ENCODE peak calls at places on chromosomes 5 and 9, in ten cellular contexts. Y is Right ventricle myocardium superior; G is HEK293T; X is GM23338; P is H54; M is body of pancreas; C is stimulated activated CD8-positive, alpha-beta memory T cell treated with anti-CD3 and anti-CD28 coated beads, Interleukin-4, amount 100 ng/mL, for 48 hours; T is A172; F is stimulated activated naive B cell treated with anti-CD40 and anti-IgM and Interleukin-4, amounts not matched to agents 10 μg/mL and 1 μg/mL and 100 μg/mL, for 72 hours; B is NCI-H187. A is an unnamed sample.

GRCh38 chr5:126939887-126940286 is 90.5 kb downstream of the MARCHF3 start:
- DNase-seq in Y (no peak), G (no peak), X (no peak), P (no peak), M (no peak), C (no peak), T (no peak), F (no peak), B (no peak), A (no peak)

GRCh38 chr9:138076650-138077009 is 199.0 kb downstream of the CACNA1B start:
- DNase-seq in Y (no peak), G (no peak), X (no peak), P (no peak), M (no peak), C (no peak), T (no peak), F (no peak), B (no peak), A (no peak)

GRCh38 chr5:132428811-132429440 is 59.4 kb downstream of the SLC22A5 start:
- DNase-seq in Y (no peak), G (no peak), X (no peak), P (no peak), M (no peak), C (peak), T (peak), F (no peak), B (no peak), A (no peak)

GRCh38 chr5:103938151-103938671 is 375.6 kb upstream of the NUDT12 start:
- DNase-seq in Y (no peak), G (no peak), X (no peak), P (no peak), M (no peak), C (no peak), T (peak), F (no peak), B (no peak), A (no peak)

GRCh38 chr5:65305913-65306312 is 175.8 kb downstream of the ADAMTS6 start:
- DNase-seq in Y (no peak), G (no peak), X (no peak), P (peak), M (no peak), C (no peak), T (no peak), F (no peak), B (no peak), A (no peak)

GRCh38 chr5:16486679-16487078 is 21.1 kb upstream of the ZNF622 start:
- DNase-seq in Y (no peak), G (no peak), X (no peak), P (no peak), M (no peak), C (no peak), T (no peak), F (no peak), B (no peak), A (no peak)

GRCh38 chr9:16058131-16058549 is 505.3 kb downstream of the CCDC171 start:
- DNase-seq in Y (no peak), G (no peak), X (peak), P (peak), M (no peak), C (peak), T (peak), F (no peak), B (no peak), A (peak)

GRCh38 chr9:126406075-126406675 is 79.5 kb downstream of the MVB12B start:
- DNase-seq in Y (no peak), G (no peak), X (no peak), P (no peak), M (no peak), C (no peak), T (no peak), F (no peak), B (no peak), A (no peak)

GRCh38 chr5:135966790-135967189 is 12.0 kb upstream of the LECT2 start:
- DNase-seq in Y (no peak), G (no peak), X (no peak), P (no peak), M (no peak), C (no peak), T (no peak), F (no peak), B (no peak), A (no peak)

GRCh38 chr5:11046160-11046559 is 285.1 kb upstream of the DAP start:
- DNase-seq in Y (no peak), G (no peak), X (peak), P (no peak), M (no peak), C (no peak), T (no peak), F (no peak), B (no peak), A (no peak)

GRCh38 chr9:100052375-100052774 is 46.4 kb downstream of the ERP44 start:
- DNase-seq in Y (no peak), G (no peak), X (no peak), P (no peak), M (no peak), C (no peak), T (no peak), F (no peak), B (no peak), A (no peak)

GRCh38 chr9:4371108-4371507 is 71.2 kb upstream of the GLIS3 start:
- DNase-seq in Y (no peak), G (no peak), X (no peak), P (peak), M (no peak), C (no peak), T (peak), F (no peak), B (no peak), A (no peak)

GRCh38 chr5:77033338-77033737 is 3.1 kb downstream of the AGGF1 start:
- DNase-seq in Y (no peak), G (no peak), X (no peak), P (no peak), M (no peak), C (no peak), T (no peak), F (no peak), B (no peak), A (no peak)

GRCh38 chr9:107810493-107810931 is 320.9 kb upstream of the KLF4 start:
- DNase-seq in Y (no peak), G (no peak), X (no peak), P (no peak), M (no peak), C (no peak), T (no peak), F (no peak), B (no peak), A (no peak)

GRCh38 chr9:114898741-114899140 is 31.6 kb downstream of the TNFSF8 start:
- DNase-seq in Y (peak), G (no peak), X (no peak), P (no peak), M (no peak), C (peak), T (no peak), F (no peak), B (no peak), A (peak)

GRCh38 chr9:7507026-7507425 is 292.6 kb downstream of the DMAC1 start:
- DNase-seq in Y (no peak), G (no peak), X (no peak), P (no peak), M (no peak), C (no peak), T (no peak), F (no peak), B (no peak), A (no peak)

GRCh38 chr5:19880859-19881436 is 107.1 kb downstream of the CDH18 start:
- DNase-seq in Y (no peak), G (no peak), X (peak), P (no peak), M (no peak), C (no peak), T (no peak), F (no peak), B (no peak), A (no peak)

GRCh38 chr9:116806075-116806474 is 119.0 kb downstream of the TRIM32 start:
- DNase-seq in Y (no peak), G (no peak), X (peak), P (no peak), M (no peak), C (no peak), T (no peak), F (no peak), B (no peak), A (no peak)

GRCh38 chr9:133960568-133961129 is 31.5 kb downstream of the VAV2 start:
- DNase-seq in Y (peak), G (no peak), X (peak), P (no peak), M (peak), C (no peak), T (peak), F (no peak), B (no peak), A (no peak)

GRCh38 chr9:26537211-26537610 is 355.4 kb downstream of the CAAP1 start:
- DNase-seq in Y (no peak), G (no peak), X (peak), P (no peak), M (no peak), C (no peak), T (no peak), F (no peak), B (no peak), A (no peak)

GRCh38 chr5:177067491-177067890 is 19.2 kb upstream of the FGFR4 start:
- DNase-seq in Y (no peak), G (no peak), X (no peak), P (no peak), M (no peak), C (no peak), T (no peak), F (no peak), B (no peak), A (no peak)

GRCh38 chr5:67493676-67494075 is 297.1 kb upstream of the CD180 start:
- DNase-seq in Y (peak), G (peak), X (peak), P (no peak), M (no peak), C (no peak), T (peak), F (no peak), B (peak), A (no peak)

GRCh38 chr5:20694121-20694520 is 706.1 kb upstream of the CDH18 start:
- DNase-seq in Y (no peak), G (no peak), X (no peak), P (no peak), M (no peak), C (no peak), T (no peak), F (no peak), B (no peak), A (no peak)

GRCh38 chr5:1856596-1857255 is 26.0 kb downstream of the IRX4 start:
- DNase-seq in Y (no peak), G (no peak), X (peak), P (no peak), M (no peak), C (no peak), T (no peak), F (no peak), B (no peak), A (no peak)

GRCh38 chr5:1672396-1672795 is 127.2 kb downstream of the MRPL36 start:
- DNase-seq in Y (no peak), G (no peak), X (peak), P (no peak), M (no peak), C (no peak), T (no peak), F (no peak), B (no peak), A (no peak)

GRCh38 chr9:129305246-129305645 is 127.2 kb upstream of the IER5L start:
- DNase-seq in Y (peak), G (no peak), X (no peak), P (no peak), M (no peak), C (peak), T (no peak), F (no peak), B (no peak), A (no peak)

GRCh38 chr5:44389410-44389879 is at the start of gene FGF10:
- DNase-seq in Y (peak), G (peak), X (peak), P (no peak), M (peak), C (no peak), T (peak), F (no peak), B (no peak), A (no peak)

GRCh38 chr5:93868851-93869250 is 127.5 kb upstream of the POU5F2 start:
- DNase-seq in Y (no peak), G (no peak), X (no peak), P (no peak), M (no peak), C (no peak), T (no peak), F (no peak), B (no peak), A (no peak)

GRCh38 chr5:9621379-9621903 is 8.7 kb downstream of the TAS2R1 start:
- DNase-seq in Y (no peak), G (no peak), X (peak), P (no peak), M (no peak), C (no peak), T (peak), F (no peak), B (no peak), A (no peak)

GRCh38 chr9:72013188-72013877 is 47.1 kb downstream of the C9orf57 start:
- DNase-seq in Y (no peak), G (no peak), X (no peak), P (no peak), M (no peak), C (no peak), T (no peak), F (no peak), B (no peak), A (no peak)

GRCh38 chr9:15961217-15961616 is 408.4 kb downstream of the CCDC171 start:
- DNase-seq in Y (no peak), G (no peak), X (no peak), P (no peak), M (no peak), C (no peak), T (no peak), F (no peak), B (no peak), A (no peak)

GRCh38 chr5:123181394-123181801 is 92.4 kb downstream of the PRDM6 start:
- DNase-seq in Y (no peak), G (no peak), X (no peak), P (no peak), M (no peak), C (no peak), T (peak), F (no peak), B (no peak), A (no peak)

GRCh38 chr9:124716795-124717194 is 54.3 kb downstream of the NR6A1 start:
- DNase-seq in Y (no peak), G (no peak), X (no peak), P (no peak), M (no peak), C (peak), T (peak), F (no peak), B (no peak), A (no peak)

GRCh38 chr9:101028346-101029299 is at the start of gene PLPPR1:
- DNase-seq in Y (peak), G (peak), X (peak), P (no peak), M (peak), C (no peak), T (no peak), F (no peak), B (no peak), A (peak)

GRCh38 chr5:72209515-72210115 is 102.3 kb downstream of the MAP1B start:
- DNase-seq in Y (no peak), G (peak), X (peak), P (no peak), M (no peak), C (no peak), T (peak), F (no peak), B (no peak), A (no peak)

GRCh38 chr5:171433352-171433698 is 13.9 kb downstream of the FGF18 start:
- DNase-seq in Y (peak), G (no peak), X (no peak), P (no peak), M (no peak), C (no peak), T (no peak), F (no peak), B (no peak), A (no peak)

A was measured in GM10248.